ENCODE peak calls at places on chromosomes 13 and 19, in five cellular contexts. C is A549, B is K562, V is HepG2, L is endothelial cell of umbilical vein. W is an unnamed sample.
A peak's percentile ranks its signal among the peaks of the same experiment; 100 is the strongest.

GRCh38 chr19:46224773-46225172 is 4.8 kb upstream of the IGFL1 start:
- DNase-seq in C (no peak), B (no peak), V (no peak), L (no peak), W (no peak)

GRCh38 chr13:51707468-51707867 is 96.5 kb downstream of the DHRS12 start:
- DNase-seq in C (no peak), B (no peak), V (no peak), L (no peak), W (no peak)

GRCh38 chr19:44587863-44588752 is 25.3 kb upstream of the IGSF23 start:
- DNase-seq in C (peak; percentile 85), B (no peak), V (peak; percentile 51), L (peak; percentile 77), W (peak; percentile 82)

GRCh38 chr13:111363591-111363990 is 43.1 kb downstream of the TEX29 start:
- DNase-seq in C (no peak), B (no peak), V (no peak), L (no peak), W (no peak)

GRCh38 chr19:45340232-45340898 is at the start of gene KLC3:
- DNase-seq in C (peak; percentile 26), B (peak; percentile 95), V (no peak), L (no peak), W (no peak)

GRCh38 chr19:45103200-45103624 is 10.2 kb downstream of the PPP1R37 start:
- DNase-seq in C (no peak), B (no peak), V (no peak), L (no peak), W (no peak)

GRCh38 chr13:20943519-20944012 is 41.0 kb upstream of the XPO4 start:
- DNase-seq in C (peak; percentile 68), B (peak; percentile 40), V (peak; percentile 74), L (peak; percentile 92), W (peak; percentile 97)

GRCh38 chr13:32650705-32651311 is 64.6 kb downstream of the PDS5B start:
- DNase-seq in C (peak; percentile 10), B (peak; percentile 21), V (peak; percentile 73), L (peak; percentile 77), W (peak; percentile 88)

GRCh38 chr19:13040232-13040915 is 45.1 kb downstream of the NFIX start:
- DNase-seq in C (no peak), B (no peak), V (no peak), L (no peak), W (no peak)

GRCh38 chr19:45276284-45276687 is 25.2 kb downstream of the MARK4 start:
- DNase-seq in C (no peak), B (no peak), V (peak; percentile 87), L (no peak), W (no peak)

GRCh38 chr19:7257148-7258041 is 36.8 kb downstream of the INSR start:
- DNase-seq in C (no peak), B (no peak), V (peak; percentile 68), L (peak; percentile 66), W (no peak)

GRCh38 chr13:98147521-98147920 is 4.6 kb downstream of the FARP1 start:
- DNase-seq in C (no peak), B (no peak), V (peak; percentile 77), L (no peak), W (no peak)

GRCh38 chr19:38005224-38005614 is 98.2 kb downstream of the SIPA1L3 start:
- DNase-seq in C (no peak), B (no peak), V (no peak), L (no peak), W (no peak)

GRCh38 chr19:35932291-35932936 is 3.8 kb upstream of the LRFN3 start:
- DNase-seq in C (no peak), B (no peak), V (no peak), L (no peak), W (no peak)

GRCh38 chr13:32914686-32915085 is 101.5 kb upstream of the KL start:
- DNase-seq in C (no peak), B (no peak), V (no peak), L (no peak), W (no peak)

GRCh38 chr19:30214651-30215051 is 157.5 kb upstream of the ZNF536 start:
- DNase-seq in C (no peak), B (no peak), V (no peak), L (no peak), W (peak; percentile 35)

GRCh38 chr19:43618921-43619261 is 538 bp downstream of the ZNF428 start:
- DNase-seq in C (peak; percentile 53), B (no peak), V (peak; percentile 79), L (peak; percentile 74), W (peak; percentile 74)

GRCh38 chr13:41456768-41457588 is at the start of gene RGCC:
- DNase-seq in C (peak; percentile 36), B (peak; percentile 83), V (peak; percentile 30), L (peak; percentile 74), W (peak; percentile 78)

GRCh38 chr19:6644796-6645195 is 25.2 kb downstream of the TNFSF14 start:
- DNase-seq in C (no peak), B (no peak), V (no peak), L (no peak), W (no peak)

GRCh38 chr19:35327642-35328041 is 1.3 kb upstream of the CD22 start:
- DNase-seq in C (peak; percentile 55), B (peak; percentile 45), V (peak; percentile 31), L (no peak), W (no peak)

GRCh38 chr19:6229951-6230712 is 49.6 kb downstream of the MLLT1 start:
- DNase-seq in C (no peak), B (no peak), V (no peak), L (no peak), W (no peak)

GRCh38 chr13:65336916-65337315 is 1893.2 kb downstream of the PCDH9 start:
- DNase-seq in C (no peak), B (no peak), V (no peak), L (no peak), W (no peak)

GRCh38 chr19:35228177-35228930 is at the start of gene FAM187B:
- DNase-seq in C (no peak), B (no peak), V (no peak), L (no peak), W (no peak)

DNA sequence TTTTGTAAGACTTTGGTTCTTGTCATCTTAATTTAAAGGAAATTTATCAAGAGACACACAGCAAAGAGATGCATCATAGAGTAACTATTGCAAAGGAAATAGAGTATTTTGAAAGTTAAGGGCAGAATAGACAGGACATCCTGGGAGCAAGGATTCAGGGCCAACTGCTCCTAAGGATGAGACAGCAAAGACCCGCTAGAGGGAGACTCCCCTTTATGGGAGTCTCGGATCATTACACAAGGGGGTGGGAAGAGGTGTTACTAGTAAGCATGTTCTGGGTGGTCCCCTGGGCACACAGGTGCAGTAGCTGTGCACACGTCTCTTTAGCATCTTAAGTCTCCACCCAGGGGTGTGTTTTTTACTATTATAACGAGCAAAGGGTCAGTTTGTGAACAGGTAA is 9.6 kb downstream of the ZSCAN5C start:
- DNase-seq in C (no peak), B (no peak), V (no peak), L (no peak), W (no peak)
- TF ChIP-seq CTCF in C (no peak), B (peak; percentile 38), V (no peak), L (no peak), W (no peak)

DNA sequence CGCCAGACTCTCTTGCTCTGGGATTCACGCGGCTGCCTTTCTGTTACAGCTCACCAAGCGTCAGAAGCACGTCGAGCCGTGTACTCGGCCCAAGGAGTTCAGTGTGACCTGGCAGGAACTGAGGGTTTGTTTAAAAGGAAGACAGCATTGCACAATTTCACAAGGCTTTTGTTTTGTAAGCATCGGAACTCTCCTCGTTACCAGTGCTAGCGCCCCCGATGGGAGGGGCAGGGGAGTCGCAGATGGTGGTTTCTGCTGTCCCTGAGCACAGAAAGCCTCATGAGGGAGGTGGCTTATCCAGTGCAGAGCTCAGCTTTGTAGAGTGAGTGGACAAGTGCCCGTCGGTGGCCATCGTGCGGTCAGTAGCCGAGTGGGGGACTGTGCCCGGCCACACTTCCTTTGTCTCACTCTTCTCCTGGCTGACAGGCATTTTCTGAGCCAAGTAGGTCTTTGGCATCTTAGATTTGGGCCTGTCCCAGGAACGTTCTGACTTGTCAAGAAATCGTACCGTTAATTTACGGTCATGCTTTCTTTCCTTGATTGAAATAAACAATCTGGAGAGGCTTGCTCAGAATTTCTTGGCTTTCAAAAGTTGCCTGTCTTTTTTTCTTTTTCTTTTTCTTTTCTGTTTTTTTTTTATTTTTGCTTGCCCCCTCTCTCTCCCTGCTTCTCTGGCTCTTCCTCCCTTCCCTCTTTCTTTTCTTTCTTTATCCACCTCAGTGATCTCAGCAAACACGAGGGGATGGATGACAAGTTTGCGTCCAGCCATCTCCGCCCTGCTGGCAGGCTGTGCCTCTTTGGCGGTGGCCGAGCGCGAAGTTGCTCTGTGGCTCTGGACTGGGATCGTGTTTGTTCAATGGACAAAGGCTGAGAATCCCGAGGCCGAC is 7.7 kb downstream of the KDM4B start:
- DNase-seq in C (peak; percentile 62), B (no peak), V (peak; percentile 53), L (peak; percentile 58), W (peak; percentile 94)
- TF ChIP-seq POLR2A in C (no peak), B (no peak), V (no peak), L (no peak), W (no peak)

GRCh38 chr13:45907501-45907900 is 55.9 kb upstream of the SIAH3 start:
- DNase-seq in C (no peak), B (no peak), V (no peak), L (no peak), W (no peak)

GRCh38 chr13:45909089-45909488 is 57.5 kb upstream of the SIAH3 start:
- DNase-seq in C (no peak), B (no peak), V (no peak), L (no peak), W (no peak)

GRCh38 chr13:45909724-45910123 is 58.2 kb upstream of the SIAH3 start:
- DNase-seq in C (no peak), B (no peak), V (no peak), L (no peak), W (no peak)
- TF ChIP-seq MYC in C (no peak), B (no peak), V (no peak), L (no peak), W (no peak)

GRCh38 chr19:1249990-1250298 is 1.6 kb downstream of the MIDN start:
- DNase-seq in C (no peak), B (no peak), V (no peak), L (no peak), W (no peak)

GRCh38 chr19:1248454-1249297 is at the start of gene MIDN:
- DNase-seq in C (no peak), B (peak; percentile 64), V (peak; percentile 75), L (peak; percentile 86), W (peak; percentile 76)

GRCh38 chr19:1245884-1246816 is 2.2 kb upstream of the MIDN start:
- DNase-seq in C (no peak), B (no peak), V (peak; percentile 88), L (no peak), W (no peak)

GRCh38 chr19:1249298-1249989 is 1.1 kb downstream of the MIDN start:
- DNase-seq in C (no peak), B (peak; percentile 70), V (peak; percentile 89), L (peak; percentile 94), W (peak; percentile 90)

DNA sequence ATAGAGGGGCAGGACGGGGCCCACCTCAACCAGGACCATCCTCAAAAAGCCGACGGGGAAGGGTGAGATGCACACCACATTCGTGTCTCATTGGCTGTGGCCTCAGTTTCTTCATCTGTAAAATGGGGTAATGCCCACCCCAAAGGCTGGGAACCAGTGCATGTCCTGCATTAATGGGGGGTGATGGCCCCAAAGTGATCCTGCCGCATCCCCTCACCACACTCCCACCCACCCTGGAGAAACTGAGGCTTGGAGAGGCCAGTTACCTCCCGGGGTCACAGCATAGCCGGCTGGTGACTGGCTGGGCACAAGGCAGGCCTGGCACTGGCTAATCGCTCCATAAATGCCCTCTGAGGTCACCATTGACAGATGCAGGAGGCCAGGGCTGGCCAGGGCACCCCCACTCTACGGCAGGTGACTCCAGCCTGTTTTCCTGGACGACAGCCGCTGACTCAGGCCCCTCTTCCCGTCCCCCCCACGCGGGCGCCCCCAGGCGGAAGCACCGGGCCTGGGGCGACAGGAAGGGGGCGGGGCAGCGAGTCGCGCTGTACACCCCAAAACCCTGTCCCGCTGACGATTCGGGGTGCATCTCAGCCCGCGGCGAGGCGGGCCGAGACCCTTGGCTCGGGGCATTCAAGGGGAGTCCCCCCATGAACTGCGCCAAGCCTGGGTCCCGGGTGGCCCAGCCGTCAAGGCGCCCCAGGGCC is 483 bp upstream of the MIDN start:
- DNase-seq in C (no peak), B (no peak), V (peak; percentile 46), L (peak; percentile 90), W (peak; percentile 62)
- TF ChIP-seq CTCF in C (peak; percentile 35), B (peak; percentile 60), V (peak; percentile 80), L (peak; percentile 42), W (peak; percentile 8)

W was measured in NB4.